ENCODE peak calls at places on chromosomes 2 and 18, in ten cellular contexts. G is stimulated activated CD4-positive, alpha-beta T cell treated with anti-CD3 and anti-CD28 coated beads, TNF-alpha, amount 100 ng/mL, for 4 hours; C is kidney glomerular epithelial cell; L is GM06990; U is aorta; E is activated CD4-positive, alpha-beta memory T cell treated with anti-CD3 and anti-CD28 coated beads for 36 hours; X is occipital lobe; D is GM12865; T is Peyer's patch; P is T follicular helper cell. A is an unnamed sample.

GRCh38 chr2:46776687-46777327 is 138.8 kb downstream of the MCFD2 start:
- DNase-seq in G (no peak), C (peak), L (no peak), U (no peak), E (peak), X (no peak), D (peak), T (peak), P (peak), A (no peak)

GRCh38 chr2:12202301-12202700 is 455.9 kb downstream of the LPIN1 start:
- DNase-seq in G (no peak), C (peak), L (no peak), U (no peak), E (no peak), X (no peak), D (no peak), T (no peak), P (no peak), A (no peak)

GRCh38 chr18:46099463-46099862 is 1.4 kb upstream of the ATP5F1A start:
- DNase-seq in G (no peak), C (no peak), L (no peak), U (no peak), E (no peak), X (no peak), D (no peak), T (no peak), P (no peak), A (no peak)

GRCh38 chr2:230903251-230904150 is 21.5 kb downstream of the GPR55 start:
- DNase-seq in G (no peak), C (no peak), L (no peak), U (peak), E (peak), X (no peak), D (no peak), T (no peak), P (no peak), A (no peak)

GRCh38 chr2:13858626-13859025 is 773.9 kb upstream of the LRATD1 start:
- DNase-seq in G (no peak), C (no peak), L (no peak), U (no peak), E (no peak), X (no peak), D (peak), T (no peak), P (no peak), A (no peak)

GRCh38 chr2:167784071-167784400 is 463.4 kb downstream of the STK39 start:
- DNase-seq in G (no peak), C (peak), L (no peak), U (no peak), E (no peak), X (no peak), D (no peak), T (no peak), P (no peak), A (no peak)

GRCh38 chr18:79195716-79196683 is 126.8 kb downstream of the ATP9B start:
- DNase-seq in G (no peak), C (no peak), L (no peak), U (no peak), E (no peak), X (no peak), D (no peak), T (no peak), P (no peak), A (no peak)

GRCh38 chr18:13374468-13375301 is 156.1 kb downstream of the LDLRAD4 start:
- DNase-seq in G (no peak), C (no peak), L (no peak), U (no peak), E (peak), X (peak), D (no peak), T (no peak), P (no peak), A (peak)

GRCh38 chr2:95352291-95353054 is 50.0 kb upstream of the FAHD2A start:
- DNase-seq in G (no peak), C (no peak), L (no peak), U (peak), E (no peak), X (no peak), D (no peak), T (no peak), P (no peak), A (no peak)

GRCh38 chr2:64698668-64699444 is 45.1 kb upstream of the SERTAD2 start:
- DNase-seq in G (no peak), C (peak), L (peak), U (no peak), E (no peak), X (no peak), D (peak), T (no peak), P (no peak), A (no peak)

GRCh38 chr2:157627594-157628281 is 926 bp downstream of the ACVR1C start:
- DNase-seq in G (no peak), C (no peak), L (no peak), U (no peak), E (peak), X (no peak), D (no peak), T (peak), P (peak), A (no peak)

GRCh38 chr2:144686518-144687215 is 166.7 kb upstream of the ZEB2 start:
- DNase-seq in G (no peak), C (no peak), L (no peak), U (no peak), E (no peak), X (no peak), D (no peak), T (no peak), P (no peak), A (no peak)

GRCh38 chr2:210172219-210172575 is 988 bp upstream of the KANSL1L start:
- DNase-seq in G (no peak), C (no peak), L (no peak), U (no peak), E (no peak), X (no peak), D (no peak), T (no peak), P (no peak), A (no peak)

GRCh38 chr18:44130365-44130942 is 550.2 kb upstream of the SETBP1 start:
- DNase-seq in G (no peak), C (peak), L (no peak), U (no peak), E (no peak), X (no peak), D (peak), T (no peak), P (no peak), A (peak)

GRCh38 chr18:5296706-5297320 is 1.3 kb upstream of the ZBTB14 start:
- DNase-seq in G (peak), C (peak), L (peak), U (peak), E (peak), X (peak), D (peak), T (peak), P (peak), A (peak)

GRCh38 chr2:177754476-177754873 is 318.1 kb downstream of the PDE11A start:
- DNase-seq in G (no peak), C (no peak), L (no peak), U (no peak), E (no peak), X (no peak), D (no peak), T (no peak), P (no peak), A (no peak)

GRCh38 chr2:85935746-85936208 is 47.0 kb upstream of the ST3GAL5 start:
- DNase-seq in G (no peak), C (peak), L (no peak), U (no peak), E (no peak), X (no peak), D (no peak), T (no peak), P (no peak), A (peak)

GRCh38 chr2:229257980-229258379 is 13.1 kb downstream of the PID1 start:
- DNase-seq in G (no peak), C (no peak), L (no peak), U (no peak), E (no peak), X (no peak), D (no peak), T (no peak), P (no peak), A (no peak)

GRCh38 chr2:229071292-229071976 is 199.7 kb downstream of the PID1 start:
- DNase-seq in G (no peak), C (no peak), L (no peak), U (no peak), E (no peak), X (no peak), D (no peak), T (no peak), P (no peak), A (no peak)

GRCh38 chr2:174341995-174342571 is 7.3 kb downstream of the SP9 start:
- DNase-seq in G (no peak), C (no peak), L (no peak), U (peak), E (no peak), X (no peak), D (no peak), T (no peak), P (no peak), A (no peak)

GRCh38 chr2:235024191-235024611 is 72.4 kb downstream of the SH3BP4 start:
- DNase-seq in G (no peak), C (peak), L (no peak), U (no peak), E (no peak), X (no peak), D (no peak), T (no peak), P (no peak), A (no peak)

GRCh38 chr18:71040161-71040560 is 751.3 kb downstream of the SOCS6 start:
- DNase-seq in G (no peak), C (no peak), L (no peak), U (no peak), E (no peak), X (no peak), D (no peak), T (no peak), P (no peak), A (no peak)

GRCh38 chr2:224948859-224949258 is 93.4 kb downstream of the DOCK10 start:
- DNase-seq in G (no peak), C (no peak), L (no peak), U (no peak), E (no peak), X (no peak), D (no peak), T (no peak), P (no peak), A (no peak)

GRCh38 chr2:10970666-10971065 is 58.9 kb downstream of the KCNF1 start:
- DNase-seq in G (no peak), C (no peak), L (no peak), U (no peak), E (no peak), X (no peak), D (no peak), T (no peak), P (no peak), A (no peak)

GRCh38 chr2:226909131-226909530 is 73.3 kb downstream of the RHBDD1 start:
- DNase-seq in G (no peak), C (no peak), L (no peak), U (no peak), E (no peak), X (no peak), D (peak), T (peak), P (no peak), A (no peak)

GRCh38 chr2:65227035-65227470 is 578 bp upstream of the ACTR2 start:
- DNase-seq in G (no peak), C (no peak), L (no peak), U (no peak), E (no peak), X (no peak), D (peak), T (no peak), P (no peak), A (no peak)

GRCh38 chr18:41940506-41941215 is 14.4 kb upstream of the PIK3C3 start:
- DNase-seq in G (no peak), C (peak), L (no peak), U (no peak), E (no peak), X (no peak), D (no peak), T (no peak), P (no peak), A (no peak)

GRCh38 chr2:48508461-48509124 is 21.4 kb upstream of the STON1 start:
- DNase-seq in G (no peak), C (peak), L (no peak), U (no peak), E (no peak), X (no peak), D (no peak), T (no peak), P (no peak), A (no peak)

GRCh38 chr2:105744909-105745853 is at the start of gene NCK2:
- DNase-seq in G (no peak), C (no peak), L (peak), U (peak), E (peak), X (no peak), D (peak), T (peak), P (no peak), A (peak)

GRCh38 chr2:20103514-20103913 is 52.1 kb upstream of the LAPTM4A start:
- DNase-seq in G (no peak), C (no peak), L (no peak), U (no peak), E (no peak), X (no peak), D (peak), T (no peak), P (no peak), A (no peak)

GRCh38 chr2:109284816-109285215 is 155.8 kb downstream of the SH3RF3 start:
- DNase-seq in G (no peak), C (no peak), L (no peak), U (no peak), E (no peak), X (no peak), D (no peak), T (no peak), P (no peak), A (no peak)

GRCh38 chr2:2646312-2647051 is 315.4 kb upstream of the MYT1L start:
- DNase-seq in G (no peak), C (peak), L (no peak), U (no peak), E (peak), X (no peak), D (no peak), T (no peak), P (no peak), A (no peak)

GRCh38 chr18:45019469-45019868 is 338.8 kb downstream of the SETBP1 start:
- DNase-seq in G (no peak), C (no peak), L (no peak), U (no peak), E (no peak), X (no peak), D (no peak), T (no peak), P (no peak), A (no peak)

GRCh38 chr2:10947005-10947440 is 35.3 kb downstream of the KCNF1 start:
- DNase-seq in G (no peak), C (no peak), L (no peak), U (peak), E (peak), X (no peak), D (no peak), T (no peak), P (no peak), A (no peak)